ENCODE peak calls at places on chromosome 17, in nine cellular contexts. One of them, this sample, is unnamed.

GRCh38 chr17:64070213-64070612 is 49.8 kb upstream of the ICAM2 start:
- DNase-seq in GM23338: no peak
- DNase-seq in neural progenitor cell: no peak
- DNase-seq in HCT116: no peak
- DNase-seq in MM.1S: no peak
- DNase-seq in OCI-LY7: no peak
- DNase-seq in PC-3: no peak
- DNase-seq in hepatocyte: no peak
- DNase-seq in SK-N-SH: no peak
- DNase-seq in this sample: no peak

GRCh38 chr17:65627892-65628622 is 66.6 kb upstream of the AXIN2 start:
- DNase-seq in GM23338: no peak
- DNase-seq in neural progenitor cell: no peak
- DNase-seq in HCT116: no peak
- DNase-seq in MM.1S: peak; percentile 12
- DNase-seq in OCI-LY7: no peak
- DNase-seq in PC-3: peak; percentile 98
- DNase-seq in hepatocyte: peak; percentile 81
- DNase-seq in SK-N-SH: no peak
- DNase-seq in this sample: peak; percentile 76

GRCh38 chr17:27086526-27086925 is 207.4 kb upstream of the WSB1 start:
- DNase-seq in GM23338: no peak
- DNase-seq in neural progenitor cell: no peak
- DNase-seq in HCT116: no peak
- DNase-seq in MM.1S: no peak
- DNase-seq in OCI-LY7: no peak
- DNase-seq in PC-3: no peak
- DNase-seq in hepatocyte: no peak
- DNase-seq in SK-N-SH: no peak
- DNase-seq in this sample: no peak

GRCh38 chr17:47275245-47275984 is 21.8 kb downstream of the ITGB3 start:
- DNase-seq in GM23338: peak; percentile 71
- DNase-seq in neural progenitor cell: peak; percentile 78
- DNase-seq in HCT116: no peak
- DNase-seq in MM.1S: no peak
- DNase-seq in OCI-LY7: no peak
- DNase-seq in PC-3: peak; percentile 95
- DNase-seq in hepatocyte: peak; percentile 88
- DNase-seq in SK-N-SH: peak; percentile 93
- DNase-seq in this sample: peak; percentile 91

GRCh38 chr17:14143678-14144077 is 74.4 kb downstream of the COX10 start:
- DNase-seq in GM23338: no peak
- DNase-seq in neural progenitor cell: no peak
- DNase-seq in HCT116: no peak
- DNase-seq in MM.1S: no peak
- DNase-seq in OCI-LY7: no peak
- DNase-seq in PC-3: no peak
- DNase-seq in hepatocyte: no peak
- DNase-seq in SK-N-SH: no peak
- DNase-seq in this sample: peak; percentile 32

GRCh38 chr17:49353607-49354006 is 8.4 kb downstream of the ZNF652 start:
- DNase-seq in GM23338: no peak
- DNase-seq in neural progenitor cell: no peak
- DNase-seq in HCT116: no peak
- DNase-seq in MM.1S: no peak
- DNase-seq in OCI-LY7: no peak
- DNase-seq in PC-3: no peak
- DNase-seq in hepatocyte: no peak
- DNase-seq in SK-N-SH: no peak
- DNase-seq in this sample: peak; percentile 19

GRCh38 chr17:68182940-68183551 is 64.8 kb upstream of the AMZ2 start:
- DNase-seq in GM23338: peak; percentile 54
- DNase-seq in neural progenitor cell: no peak
- DNase-seq in HCT116: peak; percentile 78
- DNase-seq in MM.1S: no peak
- DNase-seq in OCI-LY7: peak; percentile 92
- DNase-seq in PC-3: peak; percentile 73
- DNase-seq in hepatocyte: no peak
- DNase-seq in SK-N-SH: no peak
- DNase-seq in this sample: no peak

GRCh38 chr17:58269557-58270291 is 11.0 kb downstream of the MPO start:
- DNase-seq in GM23338: no peak
- DNase-seq in neural progenitor cell: no peak
- DNase-seq in HCT116: no peak
- DNase-seq in MM.1S: no peak
- DNase-seq in OCI-LY7: no peak
- DNase-seq in PC-3: no peak
- DNase-seq in hepatocyte: no peak
- DNase-seq in SK-N-SH: peak; percentile 13
- DNase-seq in this sample: no peak

GRCh38 chr17:80930335-80931040 is 61.2 kb upstream of the CHMP6 start:
- DNase-seq in GM23338: no peak
- DNase-seq in neural progenitor cell: no peak
- DNase-seq in HCT116: no peak
- DNase-seq in MM.1S: no peak
- DNase-seq in OCI-LY7: no peak
- DNase-seq in PC-3: no peak
- DNase-seq in hepatocyte: no peak
- DNase-seq in SK-N-SH: no peak
- DNase-seq in this sample: no peak

GRCh38 chr17:29625037-29625750 is 2.5 kb upstream of the CORO6 start:
- DNase-seq in GM23338: peak; percentile 75
- DNase-seq in neural progenitor cell: peak; percentile 39
- DNase-seq in HCT116: peak; percentile 43
- DNase-seq in MM.1S: no peak
- DNase-seq in OCI-LY7: no peak
- DNase-seq in PC-3: no peak
- DNase-seq in hepatocyte: no peak
- DNase-seq in SK-N-SH: peak; percentile 66
- DNase-seq in this sample: peak; percentile 91

GRCh38 chr17:51260960-51261958 is 913 bp downstream of the UTP18 start:
- DNase-seq in GM23338: peak; percentile 91
- DNase-seq in neural progenitor cell: peak; percentile 3
- DNase-seq in HCT116: peak; percentile 35
- DNase-seq in MM.1S: peak; percentile 73
- DNase-seq in OCI-LY7: peak; percentile 81
- DNase-seq in PC-3: peak; percentile 70
- DNase-seq in hepatocyte: peak; percentile 87
- DNase-seq in SK-N-SH: peak; percentile 90
- DNase-seq in this sample: peak; percentile 84

GRCh38 chr17:61337247-61337812 is 62.3 kb upstream of the TBX2 start:
- DNase-seq in GM23338: no peak
- DNase-seq in neural progenitor cell: no peak
- DNase-seq in HCT116: no peak
- DNase-seq in MM.1S: no peak
- DNase-seq in OCI-LY7: no peak
- DNase-seq in PC-3: peak; percentile 67
- DNase-seq in hepatocyte: no peak
- DNase-seq in SK-N-SH: no peak
- DNase-seq in this sample: no peak

GRCh38 chr17:77836557-77837041 is 121.9 kb upstream of the TNRC6C start:
- DNase-seq in GM23338: no peak
- DNase-seq in neural progenitor cell: no peak
- DNase-seq in HCT116: peak; percentile 65
- DNase-seq in MM.1S: no peak
- DNase-seq in OCI-LY7: no peak
- DNase-seq in PC-3: peak; percentile 98
- DNase-seq in hepatocyte: no peak
- DNase-seq in SK-N-SH: no peak
- DNase-seq in this sample: peak; percentile 66

GRCh38 chr17:36705651-36706436 is 104.5 kb downstream of the MRM1 start:
- DNase-seq in GM23338: peak; percentile 85
- DNase-seq in neural progenitor cell: peak; percentile 74
- DNase-seq in HCT116: peak; percentile 18
- DNase-seq in MM.1S: peak; percentile 50
- DNase-seq in OCI-LY7: peak; percentile 40
- DNase-seq in PC-3: peak; percentile 44
- DNase-seq in hepatocyte: peak; percentile 58
- DNase-seq in SK-N-SH: peak; percentile 86
- DNase-seq in this sample: peak; percentile 47

DNA sequence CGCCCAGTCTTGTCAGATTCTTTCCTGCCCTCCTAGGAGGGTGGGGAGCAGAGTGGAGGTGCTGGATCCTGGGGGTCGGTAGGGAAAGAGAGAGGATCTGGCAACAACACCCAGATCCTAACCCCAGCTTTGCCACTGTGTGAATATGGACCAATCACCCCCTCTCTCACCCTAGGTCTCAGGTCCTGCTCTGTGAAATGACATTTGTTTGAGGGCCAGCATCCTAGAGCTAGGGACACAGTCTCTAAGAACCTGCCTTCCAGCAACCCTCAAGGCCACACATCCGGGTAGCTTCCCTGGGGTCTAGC is 28.4 kb upstream of the MAP3K14 start:
- DNase-seq in GM23338: no peak
- DNase-seq in neural progenitor cell: no peak
- DNase-seq in HCT116: no peak
- DNase-seq in MM.1S: no peak
- DNase-seq in OCI-LY7: no peak
- DNase-seq in PC-3: no peak
- DNase-seq in hepatocyte: no peak
- DNase-seq in SK-N-SH: no peak
- DNase-seq in this sample: no peak
- H2AFZ ChIP-seq in GM23338: no peak overlapping the region
- H2AFZ ChIP-seq in neural progenitor cell: no peak overlapping the region
- H2AFZ ChIP-seq in HCT116: no peak overlapping the region
- H2AFZ ChIP-seq in MM.1S: no peak overlapping the region
- H2AFZ ChIP-seq in OCI-LY7: no peak overlapping the region
- H2AFZ ChIP-seq in PC-3: no peak overlapping the region
- H2AFZ ChIP-seq in hepatocyte: no peak overlapping the region
- H2AFZ ChIP-seq in SK-N-SH: no peak overlapping the region
- H2AFZ ChIP-seq in this sample: peak overlapping the region; percentile 55

DNA sequence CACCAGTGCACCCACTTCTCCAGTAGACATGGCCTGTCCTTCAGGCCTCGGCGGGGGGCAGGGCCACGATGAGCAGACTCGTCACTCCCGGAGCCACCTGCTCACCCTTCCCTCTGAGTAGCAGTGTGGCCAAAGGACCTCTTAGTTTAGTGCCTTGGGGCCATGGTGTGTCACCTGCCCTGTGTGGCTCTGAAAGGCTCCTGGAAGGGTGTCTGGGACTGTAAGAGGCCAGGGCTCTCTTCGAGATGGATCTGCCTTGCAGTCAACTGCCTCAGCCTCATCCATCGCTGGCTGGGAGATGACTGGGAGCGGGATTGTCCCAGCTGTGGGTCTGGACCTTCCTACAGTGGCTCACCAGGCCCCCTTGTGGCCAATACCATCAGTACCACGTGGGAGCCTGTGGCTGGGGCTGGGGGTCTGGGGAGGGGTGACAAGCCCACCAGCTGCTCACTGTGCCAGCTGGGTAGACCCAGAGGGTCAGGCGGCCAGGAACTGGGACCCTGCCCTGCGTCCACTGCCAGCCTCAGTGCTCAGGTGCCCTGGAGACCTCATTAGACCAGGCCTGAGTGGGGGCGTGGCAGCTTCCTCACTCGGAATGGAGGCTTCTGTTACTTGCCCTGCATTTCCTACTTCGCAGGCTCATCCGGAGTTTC is 133.4 kb downstream of the OR1D5 start:
- DNase-seq in GM23338: peak; percentile 87
- DNase-seq in neural progenitor cell: peak; percentile 87
- DNase-seq in HCT116: peak; percentile 19
- DNase-seq in MM.1S: no peak
- DNase-seq in OCI-LY7: peak; percentile 70
- DNase-seq in PC-3: peak; percentile 57
- DNase-seq in hepatocyte: peak; percentile 72
- DNase-seq in SK-N-SH: peak; percentile 85
- DNase-seq in this sample: peak; percentile 65
- H3K27ac ChIP-seq in GM23338: no peak overlapping the region
- H3K27ac ChIP-seq in neural progenitor cell: no peak overlapping the region
- H3K27ac ChIP-seq in HCT116: no peak overlapping the region
- H3K27ac ChIP-seq in MM.1S: no peak overlapping the region
- H3K27ac ChIP-seq in OCI-LY7: peak overlapping the region; percentile 89
- H3K27ac ChIP-seq in PC-3: no peak overlapping the region
- H3K27ac ChIP-seq in hepatocyte: no peak overlapping the region
- H3K27ac ChIP-seq in SK-N-SH: no peak overlapping the region
- H3K27ac ChIP-seq in this sample: no peak overlapping the region

GRCh38 chr17:7004398-7005253 is 7.8 kb upstream of the RNASEK start:
- DNase-seq in GM23338: peak; percentile 87
- DNase-seq in neural progenitor cell: peak; percentile 78
- DNase-seq in HCT116: peak; percentile 56
- DNase-seq in MM.1S: peak; percentile 72
- DNase-seq in OCI-LY7: peak; percentile 80
- DNase-seq in PC-3: peak; percentile 82
- DNase-seq in hepatocyte: peak; percentile 78
- DNase-seq in SK-N-SH: peak; percentile 70
- DNase-seq in this sample: peak; percentile 74
- TF ChIP-seq EZH2phosphoT487 in GM23338: no peak
- TF ChIP-seq EZH2phosphoT487 in neural progenitor cell: no peak
- TF ChIP-seq EZH2phosphoT487 in HCT116: no peak
- TF ChIP-seq EZH2phosphoT487 in MM.1S: no peak
- TF ChIP-seq EZH2phosphoT487 in OCI-LY7: no peak
- TF ChIP-seq EZH2phosphoT487 in PC-3: no peak
- TF ChIP-seq EZH2phosphoT487 in hepatocyte: no peak
- TF ChIP-seq EZH2phosphoT487 in SK-N-SH: no peak
- TF ChIP-seq EZH2phosphoT487 in this sample: no peak

GRCh38 chr17:83071365-83071764 is 8.0 kb upstream of the METRNL start:
- DNase-seq in GM23338: no peak
- DNase-seq in neural progenitor cell: no peak
- DNase-seq in HCT116: no peak
- DNase-seq in MM.1S: no peak
- DNase-seq in OCI-LY7: no peak
- DNase-seq in PC-3: no peak
- DNase-seq in hepatocyte: no peak
- DNase-seq in SK-N-SH: no peak
- DNase-seq in this sample: no peak

GRCh38 chr17:83070800-83071341 is 8.5 kb upstream of the METRNL start:
- DNase-seq in GM23338: no peak
- DNase-seq in neural progenitor cell: no peak
- DNase-seq in HCT116: no peak
- DNase-seq in MM.1S: no peak
- DNase-seq in OCI-LY7: no peak
- DNase-seq in PC-3: no peak
- DNase-seq in hepatocyte: no peak
- DNase-seq in SK-N-SH: no peak
- DNase-seq in this sample: no peak

GRCh38 chr17:83069571-83069906 is 9.9 kb upstream of the METRNL start:
- DNase-seq in GM23338: no peak
- DNase-seq in neural progenitor cell: no peak
- DNase-seq in HCT116: no peak
- DNase-seq in MM.1S: no peak
- DNase-seq in OCI-LY7: no peak
- DNase-seq in PC-3: no peak
- DNase-seq in hepatocyte: no peak
- DNase-seq in SK-N-SH: no peak
- DNase-seq in this sample: no peak

GRCh38 chr17:83068641-83069570 is 10.5 kb upstream of the METRNL start:
- DNase-seq in GM23338: no peak
- DNase-seq in neural progenitor cell: no peak
- DNase-seq in HCT116: no peak
- DNase-seq in MM.1S: peak; percentile 5
- DNase-seq in OCI-LY7: no peak
- DNase-seq in PC-3: no peak
- DNase-seq in hepatocyte: no peak
- DNase-seq in SK-N-SH: no peak
- DNase-seq in this sample: no peak

DNA sequence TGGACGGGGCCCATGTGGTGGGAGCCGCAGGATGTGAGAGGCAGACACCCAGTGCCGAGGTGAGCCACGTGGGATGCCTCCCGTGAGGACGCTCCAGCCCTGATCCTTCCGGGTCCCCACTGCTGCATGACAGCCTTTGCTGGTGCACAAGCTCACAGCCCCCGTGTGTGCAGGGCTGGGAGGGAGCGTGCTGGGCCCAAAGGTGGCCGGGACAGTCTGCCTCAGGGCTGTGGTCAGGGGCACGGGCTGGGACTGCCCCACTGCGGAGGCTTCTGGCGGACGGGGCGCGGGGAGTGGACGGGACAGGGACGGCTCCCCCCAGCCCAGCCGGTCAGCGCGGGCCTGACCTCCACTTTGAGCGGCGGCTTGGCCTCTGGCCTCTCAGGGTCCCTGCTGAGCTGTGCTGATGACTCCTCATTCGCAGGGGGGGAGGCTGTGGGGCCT is 9.5 kb upstream of the METRNL start:
- DNase-seq in GM23338: no peak
- DNase-seq in neural progenitor cell: peak; percentile 31
- DNase-seq in HCT116: no peak
- DNase-seq in MM.1S: no peak
- DNase-seq in OCI-LY7: no peak
- DNase-seq in PC-3: no peak
- DNase-seq in hepatocyte: no peak
- DNase-seq in SK-N-SH: no peak
- DNase-seq in this sample: no peak
- H2AFZ ChIP-seq in GM23338: no peak overlapping the region
- H2AFZ ChIP-seq in neural progenitor cell: no peak overlapping the region
- H2AFZ ChIP-seq in HCT116: no peak overlapping the region
- H2AFZ ChIP-seq in MM.1S: no peak overlapping the region
- H2AFZ ChIP-seq in OCI-LY7: no peak overlapping the region
- H2AFZ ChIP-seq in PC-3: no peak overlapping the region
- H2AFZ ChIP-seq in hepatocyte: no peak overlapping the region
- H2AFZ ChIP-seq in SK-N-SH: no peak overlapping the region
- H2AFZ ChIP-seq in this sample: no peak overlapping the region